ENCODE peak calls at places on chromosomes 3 and 15, in six cellular contexts. A, H, U, Q, G and P are unnamed samples.

GRCh38 chr15:39834256-39834655 is 51.6 kb upstream of the FSIP1 start:
- DNase-seq in A (no peak), H (no peak), U (no peak), Q (no peak), G (no peak), P (peak)

GRCh38 chr15:31325432-31325975 is 1.1 kb upstream of the KLF13 start:
- DNase-seq in A (no peak), H (peak), U (peak), Q (no peak), G (peak), P (no peak)

GRCh38 chr15:58292761-58293175 is 139.0 kb upstream of the LIPC start:
- DNase-seq in A (no peak), H (no peak), U (no peak), Q (no peak), G (no peak), P (no peak)

GRCh38 chr3:60598668-60599067 is 652.6 kb downstream of the FHIT start:
- DNase-seq in A (no peak), H (no peak), U (no peak), Q (no peak), G (no peak), P (no peak)

GRCh38 chr3:171023566-171023965 is 3.0 kb downstream of the SLC2A2 start:
- DNase-seq in A (no peak), H (no peak), U (no peak), Q (no peak), G (no peak), P (no peak)

GRCh38 chr3:132145833-132146232 is 111.0 kb upstream of the CPNE4 start:
- DNase-seq in A (no peak), H (no peak), U (no peak), Q (no peak), G (no peak), P (no peak)

GRCh38 chr3:42839616-42840015 is 30.4 kb downstream of the ACKR2 start:
- DNase-seq in A (peak), H (peak), U (no peak), Q (peak), G (peak), P (peak)

GRCh38 chr3:11699083-11699427 is 55.3 kb upstream of the VGLL4 start:
- DNase-seq in A (no peak), H (no peak), U (no peak), Q (no peak), G (no peak), P (peak)

GRCh38 chr3:5466059-5466458 is 278.6 kb downstream of the EDEM1 start:
- DNase-seq in A (no peak), H (no peak), U (no peak), Q (no peak), G (no peak), P (no peak)

GRCh38 chr15:38474155-38474757 is 20.3 kb downstream of the FAM98B start:
- DNase-seq in A (no peak), H (no peak), U (peak), Q (no peak), G (peak), P (no peak)

GRCh38 chr3:124559650-124560405 is 170.4 kb upstream of the UMPS start:
- DNase-seq in A (peak), H (peak), U (peak), Q (no peak), G (peak), P (peak)

GRCh38 chr3:13483286-13483685 is 3.2 kb downstream of the HDAC11 start:
- DNase-seq in A (no peak), H (no peak), U (no peak), Q (no peak), G (no peak), P (no peak)

GRCh38 chr3:143848707-143849106 is 439 bp upstream of the SLC9A9 start:
- DNase-seq in A (no peak), H (no peak), U (no peak), Q (no peak), G (no peak), P (no peak)

GRCh38 chr3:172211123-172211522 is 171.7 kb downstream of the FNDC3B start:
- DNase-seq in A (no peak), H (no peak), U (no peak), Q (no peak), G (no peak), P (no peak)

GRCh38 chr15:100694381-100695012 is 92.1 kb downstream of the ASB7 start:
- DNase-seq in A (no peak), H (no peak), U (no peak), Q (no peak), G (no peak), P (no peak)

GRCh38 chr3:119891944-119892721 is 110.2 kb downstream of the NR1I2 start:
- DNase-seq in A (peak), H (no peak), U (peak), Q (peak), G (peak), P (no peak)

GRCh38 chr15:81809543-81809942 is 236.3 kb downstream of the MEX3B start:
- DNase-seq in A (no peak), H (no peak), U (no peak), Q (no peak), G (no peak), P (no peak)

GRCh38 chr3:23675010-23675409 is 130.7 kb upstream of the UBE2E1 start:
- DNase-seq in A (no peak), H (no peak), U (no peak), Q (no peak), G (no peak), P (no peak)

GRCh38 chr15:47674576-47675232 is 42.6 kb upstream of the SEMA6D start:
- DNase-seq in A (no peak), H (no peak), U (no peak), Q (no peak), G (no peak), P (no peak)

GRCh38 chr3:39879581-39879980 is 70.2 kb downstream of the MYRIP start:
- DNase-seq in A (no peak), H (no peak), U (no peak), Q (no peak), G (no peak), P (no peak)

GRCh38 chr3:60282840-60283239 is 968.4 kb downstream of the FHIT start:
- DNase-seq in A (no peak), H (no peak), U (no peak), Q (no peak), G (no peak), P (no peak)

GRCh38 chr3:155846119-155846518 is 8.1 kb downstream of the SLC33A1 start:
- DNase-seq in A (no peak), H (no peak), U (no peak), Q (no peak), G (no peak), P (no peak)

GRCh38 chr15:34855397-34855796 is 60.0 kb upstream of the ACTC1 start:
- DNase-seq in A (peak), H (no peak), U (no peak), Q (peak), G (no peak), P (peak)